ENCODE peak calls at places on chromosomes 16 and 17, in seven cellular contexts. N, H, B, Y, A, E and Z are unnamed samples.

GRCh38 chr17:64331946-64332493 is 58.6 kb downstream of the PECAM1 start:
- DNase-seq in N (no peak), H (peak; percentile 75), B (peak; percentile 76), Y (no peak), A (no peak), E (no peak), Z (no peak)

GRCh38 chr17:50847566-50847965 is 12.2 kb downstream of the WFIKKN2 start:
- DNase-seq in N (no peak), H (no peak), B (no peak), Y (no peak), A (no peak), E (no peak), Z (no peak)

GRCh38 chr17:17935321-17936271 is 36.6 kb downstream of the TOM1L2 start:
- DNase-seq in N (peak; percentile 42), H (peak; percentile 57), B (no peak), Y (peak; percentile 92), A (peak; percentile 92), E (no peak), Z (peak; percentile 76)

GRCh38 chr17:73593249-73593965 is 50.8 kb downstream of the SDK2 start:
- DNase-seq in N (no peak), H (no peak), B (no peak), Y (no peak), A (no peak), E (no peak), Z (no peak)

GRCh38 chr16:85569615-85570212 is 43.4 kb upstream of the GSE1 start:
- DNase-seq in N (no peak), H (no peak), B (peak; percentile 69), Y (peak; percentile 86), A (peak; percentile 78), E (no peak), Z (no peak)

GRCh38 chr17:4142107-4142900 is 526 bp downstream of the ZZEF1 start:
- DNase-seq in N (peak; percentile 14), H (peak; percentile 27), B (no peak), Y (peak; percentile 8), A (peak; percentile 17), E (no peak), Z (peak; percentile 69)

GRCh38 chr16:80350066-80350465 is 190.7 kb upstream of the DYNLRB2 start:
- DNase-seq in N (no peak), H (no peak), B (no peak), Y (no peak), A (no peak), E (no peak), Z (peak; percentile 50)

GRCh38 chr17:51537996-51538550 is 277.7 kb downstream of the UTP18 start:
- DNase-seq in N (no peak), H (no peak), B (no peak), Y (no peak), A (no peak), E (no peak), Z (no peak)

GRCh38 chr16:69466547-69466946 is 42.1 kb downstream of the CYB5B start:
- DNase-seq in N (no peak), H (no peak), B (no peak), Y (no peak), A (no peak), E (no peak), Z (no peak)

GRCh38 chr17:51640108-51640622 is 379.8 kb downstream of the UTP18 start:
- DNase-seq in N (peak; percentile 85), H (peak; percentile 16), B (peak; percentile 17), Y (no peak), A (no peak), E (peak; percentile 22), Z (no peak)

GRCh38 chr16:50450957-50451356 is 82.2 kb upstream of the BRD7 start:
- DNase-seq in N (no peak), H (peak; percentile 30), B (no peak), Y (no peak), A (no peak), E (no peak), Z (no peak)

GRCh38 chr17:32487460-32488176 is 825 bp downstream of the CDK5R1 start:
- DNase-seq in N (peak; percentile 31), H (no peak), B (no peak), Y (peak; percentile 9), A (no peak), E (no peak), Z (peak; percentile 40)

GRCh38 chr16:23088018-23088417 is 61.2 kb downstream of the USP31 start:
- DNase-seq in N (no peak), H (no peak), B (no peak), Y (no peak), A (no peak), E (no peak), Z (no peak)

GRCh38 chr17:81481011-81481799 is 31.4 kb downstream of the ACTG1 start:
- DNase-seq in N (peak; percentile 52), H (no peak), B (peak; percentile 99), Y (peak; percentile 23), A (peak; percentile 46), E (no peak), Z (peak; percentile 79)

GRCh38 chr17:82186221-82186620 is 26.4 kb downstream of the CCDC57 start:
- DNase-seq in N (no peak), H (no peak), B (no peak), Y (no peak), A (no peak), E (no peak), Z (no peak)

GRCh38 chr16:86298166-86299131 is 211.9 kb upstream of the FOXF1 start:
- DNase-seq in N (no peak), H (no peak), B (no peak), Y (peak; percentile 34), A (peak; percentile 88), E (no peak), Z (peak; percentile 57)

GRCh38 chr17:29931253-29931932 is 1.4 kb upstream of the SSH2 start:
- DNase-seq in N (peak; percentile 85), H (peak; percentile 90), B (peak; percentile 44), Y (peak; percentile 56), A (peak; percentile 78), E (peak; percentile 82), Z (peak; percentile 88)

GRCh38 chr17:72386619-72387237 is 265.9 kb downstream of the SOX9 start:
- DNase-seq in N (peak; percentile 59), H (peak; percentile 97), B (no peak), Y (no peak), A (no peak), E (no peak), Z (no peak)

GRCh38 chr17:18920911-18921441 is 31.0 kb upstream of the SLC5A10 start:
- DNase-seq in N (no peak), H (peak; percentile 32), B (no peak), Y (peak; percentile 56), A (peak; percentile 24), E (no peak), Z (no peak)

GRCh38 chr17:76271669-76272540 is 6.8 kb downstream of the UBALD2 start:
- DNase-seq in N (no peak), H (no peak), B (peak; percentile 37), Y (no peak), A (no peak), E (no peak), Z (no peak)

GRCh38 chr16:72921620-72922019 is 126.3 kb downstream of the ZFHX3 start:
- DNase-seq in N (no peak), H (no peak), B (no peak), Y (peak; percentile 50), A (peak; percentile 32), E (no peak), Z (peak; percentile 50)

GRCh38 chr16:30079480-30079879 is 3.7 kb downstream of the PPP4C start:
- DNase-seq in N (no peak), H (no peak), B (no peak), Y (no peak), A (no peak), E (no peak), Z (no peak)

GRCh38 chr16:74448990-74449389 is 27.7 kb upstream of the CLEC18B start:
- DNase-seq in N (peak; percentile 73), H (no peak), B (no peak), Y (peak; percentile 94), A (peak; percentile 95), E (peak; percentile 63), Z (peak; percentile 66)

GRCh38 chr16:85935957-85936760 is 37.2 kb downstream of the IRF8 start:
- DNase-seq in N (no peak), H (no peak), B (no peak), Y (peak; percentile 39), A (no peak), E (no peak), Z (no peak)

GRCh38 chr16:4415538-4416199 is 727 bp downstream of the CORO7 start:
- DNase-seq in N (no peak), H (peak; percentile 16), B (peak; percentile 71), Y (no peak), A (no peak), E (no peak), Z (peak; percentile 66)

DNA sequence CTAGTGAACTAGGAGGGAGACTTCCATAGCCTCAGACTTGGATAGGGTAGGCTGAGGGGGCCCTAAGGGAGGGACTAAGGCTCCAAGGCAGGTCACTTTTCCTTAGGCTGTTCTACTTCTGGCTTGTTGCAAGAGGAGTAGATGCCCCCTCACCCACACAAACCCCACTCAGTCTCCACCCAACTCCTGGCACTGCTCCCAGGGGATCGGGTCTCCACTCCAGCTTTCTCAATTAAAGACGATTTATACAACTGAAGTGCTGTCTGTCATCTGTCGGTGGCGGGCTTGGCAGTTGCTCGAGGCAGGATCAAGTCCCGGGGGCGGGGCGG is 215 bp upstream of the CHRNB1 start:
- DNase-seq in N (no peak), H (no peak), B (no peak), Y (no peak), A (no peak), E (no peak), Z (no peak)
- H3K4me2 ChIP-seq in N (peak overlapping the region; percentile 83), H (peak overlapping the region; percentile 89), B (no peak overlapping the region), Y (peak overlapping the region; percentile 6), A (no peak overlapping the region), E (peak overlapping the region; percentile 98), Z (peak overlapping the region; percentile 95)

GRCh38 chr17:10697092-10698081 is at the start of the genes ADPRM and SCO1:
- DNase-seq in N (peak; percentile 95), H (peak; percentile 92), B (peak; percentile 75), Y (peak; percentile 89), A (peak; percentile 93), E (peak; percentile 80), Z (peak; percentile 97)
- TF ChIP-seq CTCF in N (peak; percentile 16), H (peak; percentile 79), B (peak; percentile 35), Y (peak; percentile 24), A (peak; percentile 49), E (no peak), Z (peak; percentile 50)

GRCh38 chr16:66706506-66706880 is 9.9 kb upstream of the CMTM4 start:
- DNase-seq in N (no peak), H (no peak), B (no peak), Y (no peak), A (no peak), E (no peak), Z (no peak)

GRCh38 chr16:66701061-66701460 is 4.5 kb upstream of the CMTM4 start:
- DNase-seq in N (no peak), H (no peak), B (no peak), Y (no peak), A (no peak), E (no peak), Z (no peak)

GRCh38 chr16:66701516-66701915 is 5.0 kb upstream of the CMTM4 start:
- DNase-seq in N (no peak), H (no peak), B (no peak), Y (no peak), A (no peak), E (no peak), Z (no peak)

GRCh38 chr16:66703359-66704215 is 7.0 kb upstream of the CMTM4 start:
- DNase-seq in N (no peak), H (no peak), B (no peak), Y (no peak), A (no peak), E (no peak), Z (no peak)

GRCh38 chr16:66705790-66706505 is 9.4 kb upstream of the CMTM4 start:
- DNase-seq in N (no peak), H (no peak), B (no peak), Y (peak; percentile 37), A (peak; percentile 44), E (no peak), Z (no peak)
- H3K4me3 ChIP-seq in N (no peak overlapping the region), H (no peak overlapping the region), B (no peak overlapping the region), Y (no peak overlapping the region), A (no peak overlapping the region), E (no peak overlapping the region), Z (no peak overlapping the region)

GRCh38 chr17:42918902-42919521 is 18.4 kb downstream of the G6PC1 start:
- DNase-seq in N (no peak), H (peak; percentile 55), B (no peak), Y (no peak), A (no peak), E (no peak), Z (no peak)
- H3K4me2 ChIP-seq in N (peak overlapping the region; percentile 49), H (peak overlapping the region; percentile 85), B (no peak overlapping the region), Y (no peak overlapping the region), A (no peak overlapping the region), E (no peak overlapping the region), Z (peak overlapping the region; percentile 22)